ENCODE peak calls at places on chromosomes 6 and 20, in seven cellular contexts. M is SK-N-SH; K is omental fat pad; O is CD8-positive, alpha-beta T cell; B is colonic mucosa; R is GM12865; T is foreskin keratinocyte. F is an unnamed sample.

GRCh38 chr6:73017473-73017872 is 207.8 kb downstream of the KHDC1L start:
- DNase-seq in M (no peak), K (no peak), O (no peak), B (no peak), R (no peak), T (no peak), F (no peak)

GRCh38 chr6:4647414-4648365 is 128.5 kb upstream of the CDYL start:
- DNase-seq in M (peak), K (peak), O (no peak), B (peak), R (peak), T (peak), F (no peak)

GRCh38 chr6:110415297-110415916 is at the start of gene DDO:
- DNase-seq in M (no peak), K (peak), O (no peak), B (peak), R (peak), T (no peak), F (peak)

GRCh38 chr6:13354331-13355042 is 26.1 kb upstream of the TBC1D7 start:
- DNase-seq in M (no peak), K (no peak), O (no peak), B (no peak), R (no peak), T (peak), F (peak)

GRCh38 chr6:160659562-160659961 is 4.5 kb downstream of the LPA start:
- DNase-seq in M (no peak), K (no peak), O (no peak), B (no peak), R (no peak), T (no peak), F (no peak)

GRCh38 chr20:21361266-21361665 is 36.1 kb downstream of the NKX2-4 start:
- DNase-seq in M (no peak), K (no peak), O (no peak), B (no peak), R (no peak), T (peak), F (no peak)

GRCh38 chr6:31733734-31734133 is 2.6 kb downstream of the CLIC1 start:
- DNase-seq in M (no peak), K (no peak), O (no peak), B (no peak), R (no peak), T (no peak), F (no peak)

GRCh38 chr20:50142812-50143211 is 10.7 kb downstream of the PEDS1 start:
- DNase-seq in M (no peak), K (no peak), O (no peak), B (no peak), R (no peak), T (no peak), F (no peak)

GRCh38 chr6:105459049-105459448 is 56.2 kb upstream of the PREP start:
- DNase-seq in M (no peak), K (no peak), O (peak), B (no peak), R (peak), T (peak), F (no peak)

GRCh38 chr20:14012671-14013070 is 17.4 kb downstream of the MACROD2 start:
- DNase-seq in M (no peak), K (no peak), O (no peak), B (no peak), R (no peak), T (no peak), F (no peak)

GRCh38 chr20:48921883-48922867 is 664 bp downstream of the ARFGEF2 start:
- DNase-seq in M (peak), K (no peak), O (no peak), B (peak), R (no peak), T (peak), F (no peak)

GRCh38 chr6:126033696-126034095 is 47.4 kb downstream of the TRMT11 start:
- DNase-seq in M (peak), K (no peak), O (no peak), B (peak), R (peak), T (peak), F (peak)
- TF ChIP-seq CTCF in M (peak), K (no peak), O (no peak), B (peak), R (peak), T (peak), F (peak)

GRCh38 chr6:14642106-14642505 is 524.5 kb downstream of the CD83 start:
- DNase-seq in M (no peak), K (no peak), O (no peak), B (no peak), R (no peak), T (no peak), F (no peak)

GRCh38 chr6:14641401-14641800 is 523.8 kb downstream of the CD83 start:
- DNase-seq in M (no peak), K (no peak), O (no peak), B (no peak), R (no peak), T (no peak), F (no peak)

GRCh38 chr6:14642842-14643241 is 525.3 kb downstream of the CD83 start:
- DNase-seq in M (no peak), K (no peak), O (no peak), B (no peak), R (no peak), T (no peak), F (no peak)

GRCh38 chr6:14647311-14647710 is 529.7 kb downstream of the CD83 start:
- DNase-seq in M (no peak), K (no peak), O (no peak), B (no peak), R (no peak), T (no peak), F (no peak)

GRCh38 chr6:14645221-14645620 is 527.6 kb downstream of the CD83 start:
- DNase-seq in M (no peak), K (no peak), O (no peak), B (no peak), R (no peak), T (no peak), F (no peak)
- TF ChIP-seq CTCF in M (no peak), K (no peak), O (no peak), B (no peak), R (no peak), T (no peak), F (no peak)

DNA sequence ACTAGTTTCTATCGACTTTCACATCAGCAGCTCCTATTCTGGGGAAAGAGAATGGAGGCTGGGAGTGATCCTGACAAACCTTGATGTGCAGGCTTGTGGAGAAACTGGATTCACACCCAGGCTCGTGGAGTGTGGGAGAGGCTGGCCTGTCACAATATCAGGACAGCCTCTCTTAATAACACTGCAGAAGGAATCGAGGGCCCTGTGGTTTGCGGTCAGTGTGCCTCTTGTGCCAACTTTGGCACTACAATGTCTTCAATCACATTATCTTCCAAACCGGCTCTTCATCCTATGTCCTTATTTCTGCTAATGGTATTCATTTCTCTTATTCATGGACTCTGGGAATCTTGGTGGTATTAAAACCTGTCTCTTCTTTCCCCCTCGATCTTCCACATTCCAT is 92.7 kb downstream of the PRL start:
- DNase-seq in M (no peak), K (no peak), O (no peak), B (no peak), R (no peak), T (no peak), F (no peak)
- TF ChIP-seq CTCF in M (no peak), K (no peak), O (no peak), B (no peak), R (no peak), T (no peak), F (no peak)

GRCh38 chr20:4070323-4071176 is 55.2 kb upstream of the RNF24 start:
- DNase-seq in M (no peak), K (no peak), O (no peak), B (no peak), R (no peak), T (no peak), F (no peak)

GRCh38 chr20:4073852-4074741 is 58.7 kb upstream of the RNF24 start:
- DNase-seq in M (no peak), K (no peak), O (no peak), B (peak), R (no peak), T (no peak), F (no peak)

GRCh38 chr20:4068708-4069107 is 53.4 kb upstream of the RNF24 start:
- DNase-seq in M (no peak), K (no peak), O (no peak), B (peak), R (no peak), T (peak), F (no peak)

GRCh38 chr20:4069741-4070140 is 54.4 kb upstream of the RNF24 start:
- DNase-seq in M (no peak), K (no peak), O (no peak), B (no peak), R (no peak), T (peak), F (no peak)

DNA sequence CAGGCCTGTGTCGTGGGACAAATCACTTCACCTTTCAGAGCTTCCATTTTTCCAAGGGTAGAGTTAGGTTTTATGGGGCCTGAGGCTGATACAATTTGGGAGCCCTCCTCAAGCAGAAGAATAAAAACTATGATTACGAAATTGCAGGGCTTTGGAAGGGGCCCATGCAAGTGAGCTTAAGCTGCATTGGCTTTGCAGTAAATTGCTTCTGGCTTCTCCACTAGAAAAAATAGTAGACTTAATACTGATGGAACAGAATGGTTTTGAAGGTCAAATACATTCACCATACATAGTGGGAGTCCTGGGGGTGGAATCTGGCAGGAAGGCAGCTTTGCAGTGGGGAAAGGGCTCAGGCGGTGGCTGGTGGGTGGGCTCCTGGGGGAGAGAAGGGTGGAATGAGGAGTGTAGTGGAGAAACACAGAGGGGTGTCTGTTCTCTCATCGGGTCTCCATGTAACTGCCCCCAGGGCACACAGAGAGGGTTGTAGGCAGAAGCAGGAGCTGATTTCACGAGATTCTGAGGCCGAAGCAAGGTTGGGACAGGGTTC is 55.9 kb upstream of the RNF24 start:
- DNase-seq in M (no peak), K (no peak), O (no peak), B (no peak), R (no peak), T (no peak), F (no peak)
- TF ChIP-seq CTCF in M (no peak), K (no peak), O (no peak), B (no peak), R (no peak), T (no peak), F (no peak)

GRCh38 chr20:37901667-37902503 is 1.0 kb upstream of the VSTM2L start:
- DNase-seq in M (peak), K (no peak), O (no peak), B (peak), R (peak), T (peak), F (no peak)
- TF ChIP-seq CTCF in M (peak), K (no peak), O (no peak), B (peak), R (peak), T (peak), F (peak)

DNA sequence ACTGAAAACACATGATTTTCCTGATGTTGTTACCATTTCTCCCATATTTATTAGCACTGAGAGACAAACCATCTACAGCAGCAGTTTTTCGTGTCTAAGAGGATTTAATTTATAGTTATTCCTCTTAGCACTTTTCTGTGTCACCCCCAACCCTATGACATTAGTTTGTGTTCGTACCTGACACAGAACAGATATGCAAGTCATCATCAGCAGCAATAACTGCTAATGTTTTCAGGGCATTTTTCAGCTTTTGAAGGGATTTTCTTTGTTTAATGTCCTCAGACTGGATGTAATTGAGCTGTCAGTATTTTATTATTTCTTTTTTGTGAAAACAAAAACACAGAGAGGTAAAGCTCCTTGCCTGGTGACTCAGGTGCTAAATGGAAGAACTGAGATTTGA is 265.3 kb downstream of the UTRN start:
- DNase-seq in M (no peak), K (no peak), O (no peak), B (no peak), R (no peak), T (no peak), F (no peak)
- TF ChIP-seq CTCF in M (no peak), K (no peak), O (no peak), B (no peak), R (no peak), T (no peak), F (no peak)

DNA sequence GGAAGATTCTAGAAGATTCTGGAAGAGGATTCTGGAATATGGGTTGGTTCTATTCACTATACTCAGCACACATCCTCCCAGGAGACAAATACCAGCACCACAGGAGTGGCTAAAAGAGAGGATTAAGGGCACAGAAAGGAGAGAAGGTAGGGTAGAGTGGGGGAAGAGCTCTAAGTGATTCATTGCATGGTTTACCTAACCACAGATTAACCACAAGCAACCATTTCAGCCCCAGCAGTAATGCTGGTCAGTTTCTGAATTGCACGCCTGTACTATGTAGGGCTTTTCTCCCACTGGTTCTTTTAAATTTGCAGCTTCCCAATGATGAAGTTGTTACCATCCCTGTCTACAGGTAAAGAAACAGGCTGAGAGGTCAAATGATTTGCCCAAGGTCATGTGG is 192.7 kb upstream of the PMEPA1 start:
- DNase-seq in M (no peak), K (no peak), O (no peak), B (no peak), R (peak), T (peak), F (peak)
- TF ChIP-seq CTCF in M (peak), K (no peak), O (no peak), B (no peak), R (no peak), T (peak), F (peak)

GRCh38 chr20:37273988-37274387 is 12.4 kb upstream of the GHRH start:
- DNase-seq in M (no peak), K (no peak), O (no peak), B (no peak), R (no peak), T (no peak), F (no peak)

GRCh38 chr20:37278966-37279590 is 10.4 kb upstream of the MANBAL start:
- DNase-seq in M (no peak), K (no peak), O (no peak), B (no peak), R (no peak), T (peak), F (no peak)

GRCh38 chr20:37275125-37275524 is 13.5 kb upstream of the GHRH start:
- DNase-seq in M (no peak), K (no peak), O (no peak), B (no peak), R (no peak), T (no peak), F (no peak)

GRCh38 chr20:37277253-37277593 is 12.2 kb upstream of the MANBAL start:
- DNase-seq in M (no peak), K (no peak), O (no peak), B (no peak), R (no peak), T (no peak), F (no peak)

DNA sequence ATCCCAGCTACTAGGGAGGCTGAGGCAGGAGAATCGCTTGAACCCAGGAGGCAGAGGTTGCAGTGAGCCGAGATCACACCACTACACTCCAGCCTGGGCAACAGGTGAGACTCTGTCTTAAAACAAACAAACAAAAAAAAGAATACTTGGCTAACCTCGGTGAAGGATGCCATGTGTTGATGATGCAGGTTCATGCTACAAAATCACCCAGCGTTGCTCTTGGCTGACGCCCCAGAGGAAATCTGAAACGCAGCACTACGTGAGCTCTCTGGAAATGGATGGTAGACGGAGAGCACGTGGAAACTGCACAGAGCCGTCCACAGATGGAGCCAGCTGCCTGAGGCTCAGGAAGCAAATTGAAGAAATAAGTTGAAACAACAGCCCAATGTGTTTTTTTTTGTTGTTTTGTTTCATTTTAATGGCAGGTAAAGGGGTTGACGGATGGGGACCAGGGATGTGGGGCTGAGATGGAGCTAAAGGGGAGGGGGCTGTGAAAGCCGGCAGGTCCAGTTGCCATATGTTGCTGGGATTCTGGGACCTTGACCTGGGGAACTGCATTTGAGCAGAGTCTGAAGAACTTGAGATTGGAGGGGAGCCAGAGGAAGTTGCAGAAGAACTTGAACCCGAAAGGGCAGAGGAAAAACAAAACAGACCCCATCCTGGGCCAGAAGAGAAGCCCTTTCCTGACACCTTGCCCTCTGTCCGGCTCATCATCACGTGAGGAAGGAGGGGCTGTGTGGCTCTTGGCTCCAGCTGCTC is 12.8 kb upstream of the MANBAL start:
- DNase-seq in M (peak), K (no peak), O (no peak), B (peak), R (peak), T (peak), F (peak)
- TF ChIP-seq CTCF in M (peak), K (no peak), O (no peak), B (peak), R (peak), T (peak), F (peak)

DNA sequence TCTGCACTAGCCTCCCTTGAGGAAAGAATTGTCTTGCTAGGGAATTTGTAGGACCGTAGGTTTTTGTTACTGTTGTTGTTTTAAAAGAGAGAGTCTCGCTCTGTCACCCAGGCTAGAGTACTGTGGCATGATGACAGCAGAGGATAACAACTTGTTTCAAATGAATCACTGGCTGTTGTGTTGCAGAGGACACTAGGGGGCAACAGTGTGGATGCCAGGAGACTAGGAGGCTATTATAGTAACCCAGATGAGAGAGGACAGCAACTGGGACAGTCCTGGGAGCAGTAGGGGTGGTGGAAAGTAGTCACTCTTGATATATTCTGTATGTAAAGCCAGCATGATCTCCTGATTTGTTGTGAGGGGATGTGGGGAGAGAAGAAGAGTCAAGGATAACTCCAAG is 41.8 kb upstream of the LAMA4 start:
- DNase-seq in M (no peak), K (no peak), O (no peak), B (no peak), R (peak), T (peak), F (peak)
- TF ChIP-seq CTCF in M (peak), K (no peak), O (no peak), B (no peak), R (peak), T (peak), F (peak)

DNA sequence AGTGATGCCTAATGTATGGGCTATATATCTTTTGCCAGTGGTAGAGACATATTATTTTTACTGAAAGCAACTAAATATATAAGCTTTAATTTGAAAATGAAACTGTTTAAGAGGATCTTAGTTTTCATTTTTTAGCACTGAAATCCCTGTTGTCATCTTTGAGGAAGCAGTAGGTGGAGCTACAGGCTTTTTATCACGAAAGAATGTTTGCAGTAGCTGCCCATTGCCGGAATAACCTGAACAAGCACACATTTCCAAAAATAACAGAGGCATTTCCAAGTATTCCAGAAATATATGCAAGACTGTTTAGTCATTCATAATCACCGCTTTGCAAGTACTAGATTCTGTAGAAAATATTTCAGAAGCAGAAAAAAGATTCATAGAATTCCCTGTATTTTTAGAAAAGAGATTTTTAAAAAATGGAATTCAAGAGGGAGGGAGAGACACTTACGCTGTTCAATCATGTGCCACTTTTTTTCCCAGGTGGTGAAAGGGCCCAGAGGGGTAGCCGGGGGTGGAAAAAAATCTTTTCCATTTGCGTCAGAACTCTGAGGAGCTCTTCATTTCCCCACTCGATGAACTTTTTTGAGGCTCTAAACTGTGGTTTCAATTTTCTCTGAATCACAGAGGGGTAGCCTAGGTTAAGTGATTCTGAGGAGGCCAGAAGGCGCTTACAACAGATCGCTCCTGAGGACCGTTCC is 142.5 kb upstream of the FERMT1 start:
- DNase-seq in M (peak), K (no peak), O (no peak), B (no peak), R (peak), T (peak), F (peak)
- TF ChIP-seq CTCF in M (peak), K (no peak), O (no peak), B (no peak), R (no peak), T (peak), F (peak)